ENCODE peak calls at places on chromosomes 4 and X, in four cellular contexts. T is H1, N is HepG2, C is K562. Q is an unnamed sample.

GRCh38 chr4:44425614-44426208 is 22.9 kb downstream of the KCTD8 start:
- DNase-seq in T (no peak), C (no peak), N (no peak), Q (peak; percentile 2)

GRCh38 chr4:102665527-102665926 is 95.2 kb downstream of the MANBA start:
- DNase-seq in C (no peak), N (no peak), T (no peak), Q (peak; percentile 2)

GRCh38 chrX:1491851-1492349 is 39.2 kb upstream of the ASMTL start:
- DNase-seq in T (no peak), C (peak; percentile 81), N (peak; percentile 65), Q (no peak)

GRCh38 chr4:128715616-128716015 is 93.9 kb upstream of the JADE1 start:
- DNase-seq in C (no peak), N (no peak), T (no peak), Q (peak; percentile 77)

GRCh38 chr4:30968926-30969325 is 248.8 kb downstream of the PCDH7 start:
- DNase-seq in T (no peak), N (no peak), C (no peak), Q (no peak)

GRCh38 chr4:113760094-113760851 is 1.3 kb downstream of the CAMK2D start:
- DNase-seq in T (no peak), C (no peak), N (no peak), Q (peak; percentile 61)

GRCh38 chr4:99248714-99249113 is 29.7 kb upstream of the ADH6 start:
- DNase-seq in T (no peak), C (no peak), N (no peak), Q (peak; percentile 50)

GRCh38 chrX:106178826-106179225 is 10.7 kb downstream of the PWWP3B start:
- DNase-seq in N (no peak), C (no peak), T (no peak), Q (no peak)

GRCh38 chrX:154043003-154043402 is 23.3 kb upstream of the IRAK1 start:
- DNase-seq in N (no peak), T (no peak), C (no peak), Q (peak; percentile 64)

GRCh38 chr4:94533405-94534223 is 81.9 kb downstream of the PDLIM5 start:
- DNase-seq in T (no peak), N (no peak), C (peak; percentile 62), Q (no peak)

GRCh38 chrX:153703036-153703370 is 15.3 kb downstream of the SLC6A8 start:
- DNase-seq in C (no peak), T (no peak), N (no peak), Q (peak; percentile 75)

GRCh38 chr4:67575232-67575888 is 16.8 kb downstream of the STAP1 start:
- DNase-seq in C (peak; percentile 35), N (no peak), T (no peak), Q (no peak)

GRCh38 chrX:39226307-39226706 is 425.0 kb downstream of the MID1IP1 start:
- DNase-seq in N (no peak), C (no peak), T (no peak), Q (no peak)

GRCh38 chr4:47499705-47500104 is 14.6 kb downstream of the ATP10D start:
- DNase-seq in C (no peak), T (no peak), N (no peak), Q (peak; percentile 13)

GRCh38 chr4:150943831-150944230 is 71.3 kb downstream of the LRBA start:
- DNase-seq in T (no peak), N (no peak), C (no peak), Q (no peak)

GRCh38 chr4:16896871-16897270 is 1.6 kb downstream of the LDB2 start:
- DNase-seq in C (no peak), N (no peak), T (no peak), Q (peak; percentile 86)

GRCh38 chr4:155208258-155209054 is at the start of gene NPY2R:
- DNase-seq in C (no peak), N (no peak), T (peak; percentile 7), Q (no peak)

GRCh38 chr4:38924266-38924827 is 56.7 kb downstream of the FAM114A1 start:
- DNase-seq in N (no peak), T (no peak), C (no peak), Q (no peak)

GRCh38 chr4:38921151-38921550 is 53.5 kb downstream of the FAM114A1 start:
- DNase-seq in N (no peak), T (no peak), C (no peak), Q (no peak)

GRCh38 chr4:38925492-38926418 is 58.1 kb downstream of the FAM114A1 start:
- DNase-seq in T (no peak), C (no peak), N (no peak), Q (no peak)

GRCh38 chr4:38926917-38927316 is 59.3 kb downstream of the FAM114A1 start:
- DNase-seq in N (no peak), T (no peak), C (no peak), Q (no peak)

GRCh38 chr4:38923746-38924145 is 56.1 kb downstream of the FAM114A1 start:
- DNase-seq in T (no peak), C (no peak), N (no peak), Q (no peak)
- H3K36me3 ChIP-seq in T (no peaks in the 10 kb centered on the region), C (no peaks in the 10 kb centered on the region), N (peaks cover 29% of the 10 kb centered on the region), Q (peaks cover 61% of the 10 kb centered on the region)

DNA sequence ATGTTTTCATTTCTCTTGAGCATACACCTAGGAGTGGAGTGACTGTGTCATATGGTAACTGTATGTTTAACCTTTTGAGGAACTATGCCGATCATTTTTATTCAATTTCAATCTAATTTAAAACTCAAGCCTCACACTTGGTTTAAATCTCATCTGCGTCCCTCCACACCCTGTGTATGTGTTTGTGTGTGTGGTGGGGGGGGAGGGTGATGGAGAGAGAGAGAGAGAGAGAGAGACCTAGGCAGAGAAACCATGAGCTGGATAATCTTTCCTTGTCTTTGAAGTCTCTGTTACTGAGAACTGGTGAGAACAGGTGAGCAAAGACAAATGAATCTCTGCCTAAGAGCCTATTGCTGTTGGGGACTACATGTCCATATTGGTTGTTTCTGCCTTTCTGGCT is 105.0 kb downstream of the ARHGAP24 start:
- DNase-seq in N (no peak), T (no peak), C (no peak), Q (no peak)
- H3K4me1 ChIP-seq in N (no peaks in the 10 kb centered on the region), T (no peaks in the 10 kb centered on the region), C (no peaks in the 10 kb centered on the region), Q (no peaks in the 10 kb centered on the region)

GRCh38 chr4:1205641-1206298 is 33.4 kb upstream of the SPON2 start:
- DNase-seq in T (no peak), C (no peak), N (no peak), Q (no peak)
- TF ChIP-seq MAFK in T (no peak), C (no peak), N (no peak), Q (no peak)

DNA sequence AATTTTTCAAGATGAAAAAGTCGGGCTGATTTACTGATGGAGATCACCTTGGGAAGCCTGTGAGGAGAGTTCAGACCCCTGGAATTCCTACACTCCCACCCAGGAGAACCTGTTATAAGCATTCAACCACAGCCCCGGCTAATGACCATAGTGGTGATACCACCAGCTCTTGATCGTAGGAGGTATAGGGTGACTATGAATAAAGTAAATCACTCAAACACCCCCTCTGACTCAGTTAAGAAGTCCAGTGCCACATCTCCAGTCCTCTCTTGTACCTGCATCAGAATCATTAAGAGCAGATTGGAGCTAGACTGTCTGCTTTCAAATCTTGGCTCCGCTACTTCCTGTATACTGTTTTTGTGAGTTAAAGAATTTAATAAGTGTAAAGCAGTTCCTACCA is 565.0 kb upstream of the DIPK2B start:
- DNase-seq in T (no peak), N (no peak), C (no peak), Q (no peak)
- H3K36me3 ChIP-seq in T (peaks cover 3% of the 10 kb centered on the region), N (no peaks in the 10 kb centered on the region), C (no peaks in the 10 kb centered on the region), Q (peaks cover 9% of the 10 kb centered on the region)

GRCh38 chr4:140726776-140727500 is 29.2 kb downstream of the TBC1D9 start:
- DNase-seq in C (no peak), N (no peak), T (no peak), Q (peak; percentile 28)

GRCh38 chr4:140720387-140721087 is 35.6 kb downstream of the TBC1D9 start:
- DNase-seq in N (peak; percentile 18), T (no peak), C (no peak), Q (no peak)

GRCh38 chr4:140721088-140721421 is 35.1 kb downstream of the TBC1D9 start:
- DNase-seq in N (no peak), C (no peak), T (no peak), Q (no peak)

GRCh38 chr4:140725556-140725955 is 30.6 kb downstream of the TBC1D9 start:
- DNase-seq in N (no peak), T (no peak), C (no peak), Q (no peak)

DNA sequence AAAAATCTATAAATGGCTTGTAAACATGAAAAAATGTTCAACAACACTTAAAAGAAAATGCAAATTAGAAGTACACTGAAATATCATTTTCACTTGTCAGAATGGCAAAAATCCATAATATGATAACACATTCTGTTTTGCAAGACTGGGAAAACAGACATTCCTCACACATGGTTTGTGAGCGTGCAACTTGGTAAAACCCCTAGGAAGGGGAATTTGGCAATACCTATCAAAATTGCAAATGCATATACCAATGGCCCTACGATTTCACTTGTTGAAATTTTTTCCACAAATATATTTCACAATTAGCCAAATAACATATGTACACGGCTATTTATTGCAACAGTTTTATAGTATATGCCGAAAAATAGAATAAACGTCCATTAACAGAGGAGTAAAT is 31.4 kb downstream of the TBC1D9 start:
- DNase-seq in T (no peak), N (no peak), C (no peak), Q (peak; percentile 11)
- H3K4me1 ChIP-seq in T (no peaks in the 10 kb centered on the region), N (peaks cover 86% of the 10 kb centered on the region), C (no peaks in the 10 kb centered on the region), Q (peaks cover 10% of the 10 kb centered on the region)

GRCh38 chr4:105978684-105979296 is 83.5 kb downstream of the NPNT start:
- DNase-seq in T (no peak), C (no peak), N (no peak), Q (no peak)
- TF ChIP-seq MAFK in T (no peak), C (no peak), N (no peak), Q (no peak)

GRCh38 chr4:2939383-2940243 is 23.6 kb downstream of the NOP14 start:
- DNase-seq in N (no peak), C (no peak), T (no peak), Q (no peak)

GRCh38 chr4:2937986-2938385 is 25.2 kb downstream of the NOP14 start:
- DNase-seq in C (no peak), T (no peak), N (no peak), Q (no peak)

GRCh38 chr4:2937146-2937857 is 25.9 kb downstream of the NOP14 start:
- DNase-seq in T (no peak), N (peak; percentile 91), C (no peak), Q (no peak)

GRCh38 chr4:2940267-2941137 is 22.7 kb downstream of the NOP14 start:
- DNase-seq in N (no peak), C (no peak), T (no peak), Q (no peak)

DNA sequence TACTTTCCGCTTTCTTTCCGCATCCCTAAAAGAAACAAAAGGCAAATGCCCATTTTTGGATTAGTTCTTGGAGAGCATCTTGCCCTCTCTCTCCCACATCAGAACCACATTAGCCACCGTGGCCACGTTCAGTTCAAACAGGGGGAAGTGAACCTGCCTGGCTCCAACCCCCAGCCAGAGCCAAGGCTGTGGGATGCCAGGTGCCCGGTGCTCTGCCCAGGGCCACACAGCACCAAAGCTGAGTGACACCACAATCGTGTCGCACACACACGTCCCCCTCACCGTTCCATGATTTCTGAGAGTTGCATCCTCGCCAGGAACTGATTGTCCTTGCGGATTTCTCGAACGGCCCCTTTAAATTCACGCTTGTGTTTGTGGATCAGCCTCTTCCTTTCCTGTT is 24.3 kb downstream of the NOP14 start:
- DNase-seq in C (no peak), T (no peak), N (no peak), Q (no peak)
- H3K36me3 ChIP-seq in C (peaks cover 74% of the 10 kb centered on the region), T (peaks cover 52% of the 10 kb centered on the region), N (peaks cover 37% of the 10 kb centered on the region), Q (peaks cover 63% of the 10 kb centered on the region)